ENCODE peak calls at places on chromosomes 6 and 20, in eight cellular contexts. J, G, Q, N, D, V, L and Y are unnamed samples. For H3K36me3, the result is how much of the 10 kb centered on the place peaks cover.

GRCh38 chr6:148945311-148946021 is 198.6 kb downstream of the UST start:
- DNase-seq in J (no peak), G (no peak), Q (no peak), N (no peak), D (no peak), V (peak), L (no peak), Y (no peak)

GRCh38 chr6:107491059-107491609 is 1.2 kb downstream of the SOBP start:
- DNase-seq in J (peak), G (no peak), Q (peak), N (peak), D (no peak), V (peak), L (peak), Y (peak)

GRCh38 chr6:22333802-22334201 is 37.0 kb upstream of the PRL start:
- DNase-seq in J (no peak), G (no peak), Q (no peak), N (no peak), D (no peak), V (peak), L (no peak), Y (no peak)

GRCh38 chr20:13286600-13286999 is 65.5 kb downstream of the ISM1 start:
- DNase-seq in J (no peak), G (no peak), Q (no peak), N (no peak), D (peak), V (no peak), L (peak), Y (no peak)

GRCh38 chr20:41398408-41398807 is 31.8 kb upstream of the EMILIN3 start:
- DNase-seq in J (no peak), G (no peak), Q (peak), N (no peak), D (no peak), V (no peak), L (no peak), Y (no peak)

GRCh38 chr20:49346682-49347081 is 68.8 kb upstream of the ZNFX1 start:
- DNase-seq in J (no peak), G (peak), Q (no peak), N (no peak), D (peak), V (peak), L (no peak), Y (no peak)

GRCh38 chr6:133235219-133235618 is 5.9 kb upstream of the EYA4 start:
- DNase-seq in J (no peak), G (no peak), Q (no peak), N (no peak), D (no peak), V (no peak), L (no peak), Y (no peak)

GRCh38 chr20:23362392-23363256 is 642 bp downstream of the GZF1 start:
- DNase-seq in J (peak), G (peak), Q (peak), N (no peak), D (peak), V (peak), L (peak), Y (no peak)

GRCh38 chr6:13581700-13582229 is 7.4 kb downstream of the SIRT5 start:
- DNase-seq in J (no peak), G (no peak), Q (no peak), N (no peak), D (no peak), V (no peak), L (no peak), Y (no peak)

DNA sequence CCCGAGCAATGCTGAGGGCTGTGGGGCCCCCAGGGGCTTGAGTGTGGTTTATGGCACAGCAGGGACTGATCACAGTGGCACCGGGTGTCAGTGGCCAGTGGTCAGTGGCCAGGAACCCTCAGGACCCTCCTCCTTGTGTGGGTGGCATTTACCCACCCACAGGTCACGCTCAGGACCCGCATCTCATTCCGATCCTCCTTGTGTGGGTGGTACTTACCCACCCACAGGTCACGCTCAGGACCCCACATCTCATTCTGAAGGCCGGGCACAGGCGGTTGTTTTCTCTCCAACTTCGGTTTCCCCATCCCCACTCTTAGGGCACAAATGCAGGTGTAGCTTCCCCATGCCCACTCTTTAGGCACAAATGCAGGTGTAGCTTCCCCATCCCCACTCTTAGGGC is 14.2 kb downstream of the TPD52L2 start:
- DNase-seq in J (no peak), G (no peak), Q (no peak), N (no peak), D (no peak), V (no peak), L (no peak), Y (no peak)
- H3K36me3 ChIP-seq in J (under half), G (under half), Q (half or more), N (under half), D (half or more), V (under half), L (under half), Y (under half)

GRCh38 chr6:151417477-151417876 is 26.1 kb upstream of the ZBTB2 start:
- DNase-seq in J (no peak), G (no peak), Q (no peak), N (no peak), D (no peak), V (no peak), L (no peak), Y (no peak)

GRCh38 chr6:151413372-151414145 is 22.2 kb upstream of the ZBTB2 start:
- DNase-seq in J (no peak), G (no peak), Q (no peak), N (no peak), D (no peak), V (no peak), L (no peak), Y (no peak)

GRCh38 chr6:151409679-151410078 is 18.3 kb upstream of the ZBTB2 start:
- DNase-seq in J (no peak), G (no peak), Q (no peak), N (no peak), D (no peak), V (no peak), L (no peak), Y (no peak)

GRCh38 chr6:151412905-151413304 is 21.5 kb upstream of the ZBTB2 start:
- DNase-seq in J (no peak), G (no peak), Q (no peak), N (no peak), D (no peak), V (no peak), L (no peak), Y (no peak)

GRCh38 chr6:151414641-151415260 is 23.4 kb upstream of the ZBTB2 start:
- DNase-seq in J (no peak), G (no peak), Q (no peak), N (no peak), D (no peak), V (no peak), L (no peak), Y (no peak)
- H3K36me3 ChIP-seq in J (under half), G (half or more), Q (half or more), N (under half), D (under half), V (half or more), L (under half), Y (under half)

GRCh38 chr6:113651920-113652319 is 205.2 kb upstream of the MARCKS start:
- DNase-seq in J (no peak), G (no peak), Q (no peak), N (no peak), D (no peak), V (no peak), L (no peak), Y (no peak)
- H3K36me3 ChIP-seq in J (under half), G (under half), Q (under half), N (under half), D (under half), V (under half), L (under half), Y (under half)

GRCh38 chr20:61988665-61989064 is 77.0 kb downstream of the TAF4 start:
- DNase-seq in J (no peak), G (no peak), Q (no peak), N (no peak), D (no peak), V (no peak), L (no peak), Y (no peak)

GRCh38 chr20:61990484-61990883 is 75.2 kb downstream of the TAF4 start:
- DNase-seq in J (no peak), G (no peak), Q (no peak), N (peak), D (no peak), V (no peak), L (no peak), Y (no peak)

GRCh38 chr20:61989741-61990140 is 75.9 kb downstream of the TAF4 start:
- DNase-seq in J (no peak), G (no peak), Q (no peak), N (peak), D (no peak), V (no peak), L (no peak), Y (no peak)

GRCh38 chr20:61993058-61993457 is 72.6 kb downstream of the TAF4 start:
- DNase-seq in J (no peak), G (no peak), Q (no peak), N (peak), D (no peak), V (no peak), L (no peak), Y (no peak)

GRCh38 chr20:61991476-61991875 is 74.2 kb downstream of the TAF4 start:
- DNase-seq in J (no peak), G (no peak), Q (no peak), N (peak), D (no peak), V (peak), L (no peak), Y (no peak)
- H3K36me3 ChIP-seq in J (under half), G (under half), Q (half or more), N (half or more), D (under half), V (under half), L (under half), Y (under half)

DNA sequence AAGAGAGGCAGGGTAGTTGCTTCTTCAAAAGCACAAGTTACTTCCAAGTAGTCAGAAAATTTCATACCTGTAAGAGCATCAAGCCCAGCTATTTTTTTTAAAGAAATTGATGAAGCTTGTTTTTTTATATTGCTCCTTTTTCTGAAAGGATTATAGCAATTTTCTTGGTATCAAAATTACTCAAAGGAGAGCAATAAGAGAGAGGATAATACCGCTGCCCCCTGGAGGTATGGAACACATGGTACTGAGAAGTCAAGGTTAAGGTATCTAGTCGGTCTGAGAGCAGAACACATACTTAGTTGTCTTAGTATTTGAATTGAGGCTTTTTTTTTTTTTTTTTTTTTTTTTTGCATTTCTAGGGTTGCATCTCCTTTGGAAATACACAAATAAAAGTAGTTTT is 59.4 kb downstream of the ADGRF5 start:
- DNase-seq in J (no peak), G (peak), Q (no peak), N (no peak), D (no peak), V (no peak), L (no peak), Y (no peak)
- H3K36me3 ChIP-seq in J (under half), G (under half), Q (half or more), N (under half), D (under half), V (under half), L (under half), Y (under half)